ENCODE peak calls at places on chromosomes 4 and X, in five cellular contexts. I, C, Q, M and H are unnamed samples.

GRCh38 chr4:141713771-141714445 is 77.5 kb downstream of the IL15 start:
- DNase-seq in I (peak), Q (peak), M (no peak), C (no peak), H (no peak)

GRCh38 chrX:119693032-119693995 is at the start of gene SEPTIN6:
- DNase-seq in Q (peak), I (peak), C (peak), M (peak), H (peak)

GRCh38 chr4:145387079-145387478 is 94.6 kb upstream of the SMAD1 start:
- DNase-seq in M (no peak), Q (no peak), I (peak), C (no peak), H (no peak)

GRCh38 chr4:149765630-149766029 is 50.0 kb downstream of the IQCM start:
- DNase-seq in M (no peak), I (no peak), Q (peak), C (no peak), H (no peak)

GRCh38 chrX:2664497-2664896 is 26.6 kb upstream of the CD99 start:
- DNase-seq in C (no peak), Q (no peak), M (no peak), I (no peak), H (no peak)

GRCh38 chrX:42678133-42678532 is 99.8 kb downstream of the PPP1R2C start:
- DNase-seq in Q (no peak), C (no peak), I (no peak), M (no peak), H (no peak)

GRCh38 chrX:23392195-23392594 is 57.5 kb downstream of the PTCHD1 start:
- DNase-seq in M (no peak), C (no peak), I (no peak), Q (no peak), H (no peak)

GRCh38 chr4:168291242-168291641 is 27.3 kb downstream of the DDX60 start:
- DNase-seq in Q (no peak), I (no peak), C (no peak), M (no peak), H (no peak)

GRCh38 chr4:39097290-39097689 is 35.3 kb downstream of the KLHL5 start:
- DNase-seq in M (no peak), C (no peak), I (no peak), Q (no peak), H (no peak)

GRCh38 chrX:1767026-1767425 is 152.2 kb downstream of the ASMT start:
- DNase-seq in I (no peak), C (no peak), Q (no peak), M (no peak), H (no peak)

GRCh38 chr4:74033721-74034120 is 4.8 kb downstream of the CXCL3 start:
- DNase-seq in M (no peak), Q (no peak), C (no peak), I (no peak), H (no peak)

GRCh38 chrX:40090050-40090804 is 7.5 kb downstream of the BCOR start:
- DNase-seq in Q (no peak), C (no peak), I (no peak), M (no peak), H (peak)

GRCh38 chr4:78650106-78651021 is 98.8 kb downstream of the ANXA3 start:
- DNase-seq in I (no peak), Q (peak), C (no peak), M (no peak), H (no peak)

GRCh38 chr4:144645621-144646522 is at the start of gene HHIP:
- DNase-seq in M (peak), Q (peak), I (peak), C (no peak), H (no peak)

GRCh38 chr4:122803788-122804208 is 22.8 kb upstream of the FGF2 start:
- DNase-seq in M (no peak), Q (no peak), C (no peak), I (peak), H (no peak)

GRCh38 chr4:47662975-47663374 is 174.9 kb downstream of the CORIN start:
- DNase-seq in I (peak), M (peak), Q (no peak), C (peak), H (no peak)

GRCh38 chr4:40516651-40517050 is 113.0 kb downstream of the RBM47 start:
- DNase-seq in M (no peak), I (no peak), C (no peak), Q (no peak), H (no peak)